ENCODE peak calls at places on chromosomes 13 and 19, in ten cellular contexts. U is neural progenitor cell, X is H9, F is K562, N is SK-N-SH, K is H1, I is neuronal stem cell, L is IMR-90, Z is Karpas-422, H is fibroblast of lung. A is an unnamed sample.

GRCh38 chr13:25803626-25804025 is 248.2 kb downstream of the SHISA2 start:
- DNase-seq in U (no peak), X (no peak), F (no peak), N (no peak), K (no peak), I (no peak), L (no peak), Z (no peak), H (no peak), A (no peak)

GRCh38 chr13:110134801-110135200 is 172.2 kb downstream of the COL4A1 start:
- DNase-seq in U (no peak), X (no peak), F (no peak), N (no peak), K (no peak), I (no peak), L (no peak), Z (no peak), H (peak; percentile 24), A (no peak)

GRCh38 chr19:33687761-33688656 is 66.3 kb downstream of the CHST8 start:
- DNase-seq in U (no peak), X (no peak), F (no peak), N (peak; percentile 49), K (no peak), I (no peak), L (no peak), Z (no peak), H (no peak), A (no peak)

GRCh38 chr19:45280471-45280961 is 29.4 kb downstream of the MARK4 start:
- DNase-seq in U (no peak), X (no peak), F (no peak), N (no peak), K (no peak), I (no peak), L (no peak), Z (no peak), H (no peak), A (no peak)

GRCh38 chr13:89361909-89362308 is 1690.7 kb downstream of the SLITRK5 start:
- DNase-seq in U (no peak), X (no peak), F (no peak), N (no peak), K (no peak), I (no peak), L (peak; percentile 0), Z (no peak), H (no peak), A (no peak)

GRCh38 chr13:96346846-96347367 is 257.0 kb downstream of the HS6ST3 start:
- DNase-seq in U (no peak), X (no peak), F (no peak), N (peak; percentile 51), K (no peak), I (no peak), L (no peak), Z (no peak), H (no peak), A (no peak)

GRCh38 chr19:35555301-35556005 is 8.0 kb downstream of the ATP4A start:
- DNase-seq in U (peak; percentile 75), X (peak; percentile 74), F (peak; percentile 65), N (peak; percentile 84), K (no peak), I (peak; percentile 21), L (peak; percentile 35), Z (peak; percentile 67), H (peak; percentile 22), A (peak; percentile 51)

GRCh38 chr13:28819046-28819747 is 942 bp upstream of the MTUS2 start:
- DNase-seq in U (peak; percentile 68), X (no peak), F (peak; percentile 8), N (no peak), K (no peak), I (peak; percentile 31), L (peak; percentile 12), Z (no peak), H (peak; percentile 7), A (no peak)

DNA sequence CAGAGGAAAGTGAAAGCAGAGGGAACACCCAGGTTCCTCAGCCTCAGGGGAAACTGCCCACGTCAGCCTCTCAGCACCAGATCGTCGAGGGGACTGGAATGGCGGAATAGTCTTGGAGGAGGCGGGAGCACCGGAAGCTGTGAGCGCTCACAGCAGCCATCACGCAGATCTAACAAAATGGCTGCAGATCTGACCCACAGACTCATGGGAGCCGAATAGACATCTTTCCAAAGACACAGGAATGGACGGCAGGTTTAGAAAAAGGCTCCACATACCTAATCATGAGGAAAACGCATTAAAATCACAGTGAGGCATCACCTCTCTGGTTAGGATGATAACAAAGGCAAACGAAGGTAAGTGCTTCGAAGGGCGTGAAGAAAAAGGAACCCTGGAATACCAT is 11.8 kb upstream of the LILRA2 start:
- DNase-seq in U (no peak), X (no peak), F (peak; percentile 19), N (no peak), K (no peak), I (no peak), L (no peak), Z (no peak), H (no peak), A (no peak)
- H2AFZ ChIP-seq in U (no peak overlapping the region), X (no peak overlapping the region), F (peak overlapping the region; percentile 83), N (peak overlapping the region; percentile 66), K (no peak overlapping the region), I (peak overlapping the region; percentile 85), L (no peak overlapping the region), Z (no peak overlapping the region), H (no peak overlapping the region), A (no peak overlapping the region)

GRCh38 chr13:70585109-70585508 is 476.9 kb upstream of the KLHL1 start:
- DNase-seq in U (no peak), X (no peak), F (no peak), N (no peak), K (no peak), I (no peak), L (no peak), Z (no peak), H (no peak), A (no peak)
- H2AFZ ChIP-seq in U (no peak overlapping the region), X (no peak overlapping the region), F (no peak overlapping the region), N (no peak overlapping the region), K (no peak overlapping the region), I (no peak overlapping the region), L (no peak overlapping the region), Z (no peak overlapping the region), H (no peak overlapping the region), A (no peak overlapping the region)

DNA sequence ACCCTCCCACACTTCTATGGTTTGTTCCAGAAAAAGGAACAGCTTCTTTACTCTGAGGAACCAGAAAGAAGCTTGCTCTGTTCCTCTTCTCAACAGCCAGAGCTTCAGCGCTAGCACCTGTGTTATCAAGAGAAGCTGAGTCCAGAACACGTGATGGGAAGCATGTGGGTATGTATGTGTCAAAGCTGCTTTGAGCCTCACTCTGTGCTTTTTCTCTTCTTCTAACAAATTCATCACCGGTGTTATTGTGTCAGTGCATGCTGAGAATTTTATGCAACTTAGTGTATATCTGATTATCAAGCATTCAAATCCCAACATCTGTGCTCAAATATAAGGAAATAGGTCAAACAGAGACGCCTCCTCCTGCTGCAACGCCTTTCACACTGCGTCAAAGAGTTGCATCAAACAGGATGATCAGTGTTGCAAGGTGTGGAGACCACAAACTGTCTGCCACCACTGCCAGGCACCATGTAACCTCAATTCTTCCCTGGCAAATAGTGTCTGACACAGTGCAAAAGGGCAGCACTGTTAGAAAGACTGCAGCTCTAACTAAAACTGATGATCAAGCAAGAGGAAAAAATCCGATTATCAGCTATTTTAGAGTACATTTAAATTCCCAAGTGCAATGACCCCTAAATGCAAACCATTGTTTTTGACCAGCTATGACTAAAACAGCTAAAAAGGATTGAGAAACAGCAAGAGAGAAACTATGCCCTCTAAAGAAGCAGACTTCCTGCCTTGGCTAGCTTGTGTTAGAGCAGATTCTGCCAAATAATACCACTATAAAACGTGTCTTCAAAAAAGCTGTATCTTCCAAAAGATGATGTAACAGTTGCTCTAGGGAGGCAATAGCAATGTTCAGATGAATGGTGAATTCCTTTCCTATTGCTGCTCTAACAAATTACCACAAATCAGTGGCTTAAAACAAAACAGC is 84.1 kb downstream of the LRRC63 start:
- DNase-seq in U (no peak), X (no peak), F (no peak), N (no peak), K (no peak), I (no peak), L (peak; percentile 83), Z (peak; percentile 47), H (peak; percentile 96), A (peak; percentile 69)
- H2AFZ ChIP-seq in U (no peak overlapping the region), X (no peak overlapping the region), F (peak overlapping the region; percentile 55), N (peak overlapping the region; percentile 26), K (no peak overlapping the region), I (no peak overlapping the region), L (no peak overlapping the region), Z (no peak overlapping the region), H (no peak overlapping the region), A (peak overlapping the region; percentile 93)

GRCh38 chr13:24038405-24038804 is 122.1 kb upstream of the SPATA13 start:
- DNase-seq in U (no peak), X (no peak), F (no peak), N (no peak), K (no peak), I (no peak), L (peak; percentile 72), Z (no peak), H (peak; percentile 85), A (no peak)
- H2AFZ ChIP-seq in U (peak overlapping the region; percentile 23), X (no peak overlapping the region), F (no peak overlapping the region), N (no peak overlapping the region), K (no peak overlapping the region), I (no peak overlapping the region), L (no peak overlapping the region), Z (no peak overlapping the region), H (peak overlapping the region; percentile 22), A (no peak overlapping the region)

DNA sequence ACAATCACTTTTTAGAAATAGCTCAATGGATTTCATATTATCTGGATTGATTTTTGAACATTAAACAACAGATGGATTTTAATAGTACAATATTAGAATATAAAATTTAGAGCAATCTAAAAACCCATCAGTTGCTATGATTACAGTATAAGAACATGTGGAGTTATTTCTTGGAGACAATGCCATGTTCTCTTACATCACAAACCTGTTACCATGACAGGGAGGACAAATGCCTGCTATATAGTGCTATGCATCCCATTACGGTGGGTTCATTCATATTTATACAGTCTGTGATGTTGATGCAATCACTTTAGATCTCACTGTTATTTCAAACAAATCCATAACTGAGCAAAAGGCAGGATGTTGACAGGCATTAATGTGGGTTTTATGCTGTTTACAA is 467.5 kb downstream of the DIAPH3 start:
- DNase-seq in U (no peak), X (no peak), F (no peak), N (no peak), K (no peak), I (no peak), L (no peak), Z (no peak), H (no peak), A (no peak)
- H2AFZ ChIP-seq in U (no peak overlapping the region), X (no peak overlapping the region), F (no peak overlapping the region), N (no peak overlapping the region), K (no peak overlapping the region), I (no peak overlapping the region), L (no peak overlapping the region), Z (no peak overlapping the region), H (no peak overlapping the region), A (no peak overlapping the region)

A was measured in OCI-LY7.